ENCODE peak calls at places on chromosomes 3 and 15, in four cellular contexts. D is K562, T is GM12878, P is HCT116. W is an unnamed sample.

GRCh38 chr3:193731656-193732055 is 138.6 kb downstream of the OPA1 start:
- DNase-seq in D (no peak), T (no peak), P (no peak), W (no peak)

GRCh38 chr3:54374214-54374855 is 252.0 kb downstream of the CACNA2D3 start:
- DNase-seq in D (peak), T (no peak), P (no peak), W (no peak)

GRCh38 chr3:6510713-6511112 is 350.2 kb upstream of the GRM7 start:
- DNase-seq in D (no peak), T (no peak), P (no peak), W (no peak)

GRCh38 chr15:65869954-65870871 is 922 bp downstream of the RAB11A start:
- DNase-seq in D (peak), T (no peak), P (no peak), W (no peak)

GRCh38 chr3:37997791-37998370 is 7.3 kb downstream of the VILL start:
- DNase-seq in D (no peak), T (no peak), P (no peak), W (no peak)

GRCh38 chr3:127043731-127044510 is 61.0 kb downstream of the PLXNA1 start:
- DNase-seq in D (no peak), T (no peak), P (no peak), W (no peak)

GRCh38 chr3:17077614-17078013 is 192.9 kb downstream of the PLCL2 start:
- DNase-seq in D (no peak), T (no peak), P (no peak), W (no peak)

GRCh38 chr3:41208507-41208906 is 9.2 kb downstream of the CTNNB1 start:
- DNase-seq in D (no peak), T (no peak), P (no peak), W (no peak)

GRCh38 chr15:101615986-101616848 is 36.0 kb downstream of the TM2D3 start:
- DNase-seq in D (peak), T (no peak), P (peak), W (no peak)

GRCh38 chr3:158731938-158732855 is at the start of gene RARRES1:
- DNase-seq in D (no peak), T (no peak), P (no peak), W (no peak)

GRCh38 chr3:46690798-46691197 is 2.7 kb downstream of the ALS2CL start:
- DNase-seq in D (no peak), T (no peak), P (no peak), W (no peak)

GRCh38 chr15:89898628-89899302 is 5.0 kb upstream of the AP3S2 start:
- DNase-seq in D (peak), T (no peak), P (peak), W (no peak)

GRCh38 chr3:72306800-72307341 is 521.9 kb upstream of the PROK2 start:
- DNase-seq in D (no peak), T (no peak), P (no peak), W (peak)

GRCh38 chr15:93965491-93965890 is 265.9 kb upstream of the MCTP2 start:
- DNase-seq in D (no peak), T (no peak), P (no peak), W (no peak)

GRCh38 chr3:188266581-188267274 is 112.8 kb downstream of the LPP start:
- DNase-seq in D (no peak), T (no peak), P (no peak), W (no peak)

GRCh38 chr3:46860381-46861292 is 2.6 kb downstream of the MYL3 start:
- DNase-seq in D (peak), T (no peak), P (no peak), W (no peak)

GRCh38 chr15:23602124-23602523 is 36.6 kb downstream of the MKRN3 start:
- DNase-seq in D (no peak), T (no peak), P (no peak), W (no peak)

GRCh38 chr15:88144921-88145320 is 111.6 kb downstream of the NTRK3 start:
- DNase-seq in D (no peak), T (no peak), P (no peak), W (no peak)

GRCh38 chr3:53269888-53270880 is 14.4 kb upstream of the TKT start:
- DNase-seq in D (peak), T (peak), P (peak), W (peak)

GRCh38 chr3:14319654-14320182 is 82.7 kb upstream of the SLC6A6 start:
- DNase-seq in D (peak), T (peak), P (peak), W (no peak)
- H3K27ac ChIP-seq in D (peak), T (peak), P (peak), W (no peak)

GRCh38 chr15:99097441-99098410 is 7.2 kb upstream of the SYNM start:
- DNase-seq in D (no peak), T (no peak), P (no peak), W (no peak)

GRCh38 chr15:99098426-99098825 is 6.5 kb upstream of the SYNM start:
- DNase-seq in D (no peak), T (no peak), P (no peak), W (no peak)

GRCh38 chr15:99096173-99096893 is 8.5 kb upstream of the SYNM start:
- DNase-seq in D (no peak), T (no peak), P (no peak), W (no peak)

GRCh38 chr15:99095626-99096025 is 9.3 kb upstream of the SYNM start:
- DNase-seq in D (no peak), T (no peak), P (no peak), W (no peak)

DNA sequence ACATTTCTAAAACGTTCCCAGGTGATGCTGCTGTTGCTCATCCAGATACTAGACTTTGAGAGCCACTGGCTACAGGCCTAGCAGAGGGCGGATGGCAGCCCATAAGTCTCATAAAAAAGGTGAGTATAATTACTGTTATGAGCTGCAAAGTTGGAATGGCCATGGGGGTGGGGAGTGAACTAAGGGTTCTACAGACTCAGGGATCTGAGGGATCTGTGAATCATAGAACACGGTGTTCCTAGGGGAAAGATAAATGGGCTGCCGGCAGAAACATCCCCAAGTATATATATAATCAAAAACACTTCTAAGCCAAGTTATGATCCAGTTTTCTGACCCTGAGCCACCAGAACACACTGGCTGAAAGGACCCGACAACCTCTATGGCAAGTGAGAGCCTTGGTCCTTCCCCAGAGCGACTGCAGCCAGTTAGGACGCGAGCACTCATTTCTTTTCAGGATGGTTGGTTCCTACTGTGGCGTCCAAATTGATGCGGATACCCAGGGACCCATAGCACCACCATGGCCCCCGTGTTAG is 7.9 kb upstream of the SYNM start:
- DNase-seq in D (no peak), T (no peak), P (no peak), W (no peak)
- TF ChIP-seq POLR2AphosphoS5 in D (no peak), T (no peak), P (no peak), W (no peak)

DNA sequence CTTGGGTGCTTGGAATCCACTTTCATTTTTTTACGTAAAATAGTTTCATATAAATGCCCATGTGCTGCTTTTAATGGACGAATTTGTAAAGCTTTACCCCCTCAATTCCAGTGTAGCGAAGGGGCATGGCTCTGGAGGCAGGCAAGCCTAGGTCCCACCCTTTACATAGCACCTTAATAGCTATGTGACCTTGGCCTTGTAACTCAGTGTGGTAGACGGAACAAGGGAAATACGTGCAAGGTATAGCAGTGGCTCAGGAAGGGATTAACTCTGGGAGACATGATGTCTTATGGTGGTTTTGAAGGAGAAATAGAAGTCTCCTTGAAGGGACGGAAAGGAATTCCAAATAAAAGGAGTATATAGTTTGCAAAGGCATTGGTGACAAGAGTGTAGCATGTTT is 1.4 kb downstream of the SEC61A1 start:
- DNase-seq in D (no peak), T (no peak), P (no peak), W (no peak)
- H3K9ac ChIP-seq in D (peak), T (peak), P (peak), W (peak)

DNA sequence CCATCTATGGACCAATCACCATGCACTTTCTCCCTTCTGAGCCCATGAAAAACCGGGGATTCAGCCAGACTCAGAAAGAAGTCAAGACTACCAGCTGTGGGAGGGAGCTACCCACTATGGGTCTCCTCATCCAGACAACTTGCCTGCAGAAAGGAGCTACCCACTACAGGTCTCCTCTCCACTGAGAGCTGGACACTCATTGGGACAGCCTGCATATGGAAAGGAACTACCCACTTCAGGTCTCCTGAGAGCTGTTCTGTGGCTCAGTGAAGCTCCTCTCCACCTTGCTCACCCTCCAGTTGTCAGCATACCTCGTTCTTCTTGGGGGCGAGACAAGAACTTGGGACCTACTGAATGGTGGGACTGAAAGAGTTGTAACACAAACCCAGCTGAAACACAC is 22.3 kb upstream of the ZBED2 start:
- DNase-seq in D (no peak), T (no peak), P (no peak), W (no peak)
- H3K27ac ChIP-seq in D (no peak), T (no peak), P (no peak), W (no peak)

GRCh38 chr3:39990532-39990931 is 181.1 kb downstream of the MYRIP start:
- DNase-seq in D (peak), T (peak), P (peak), W (no peak)

GRCh38 chr3:39989746-39990145 is 180.3 kb downstream of the MYRIP start:
- DNase-seq in D (no peak), T (no peak), P (no peak), W (no peak)
- TF ChIP-seq POLR2AphosphoS5 in D (no peak), T (no peak), P (no peak), W (no peak)

GRCh38 chr3:52218454-52218853 is 7.0 kb downstream of the TLR9 start:
- DNase-seq in D (peak), T (no peak), P (no peak), W (no peak)

GRCh38 chr3:52218026-52218425 is 7.4 kb downstream of the TLR9 start:
- DNase-seq in D (no peak), T (no peak), P (no peak), W (no peak)

GRCh38 chr3:52217409-52217805 is 8.0 kb downstream of the TLR9 start:
- DNase-seq in D (no peak), T (no peak), P (no peak), W (no peak)

GRCh38 chr3:52220380-52221026 is 4.9 kb downstream of the TLR9 start:
- DNase-seq in D (peak), T (no peak), P (peak), W (peak)

GRCh38 chr3:52218953-52219650 is 6.3 kb downstream of the TLR9 start:
- DNase-seq in D (no peak), T (no peak), P (no peak), W (no peak)
- H3K9ac ChIP-seq in D (peak), T (no peak), P (no peak), W (no peak)

GRCh38 chr3:129445472-129445871 is 5.4 kb downstream of the IFT122 start:
- DNase-seq in D (no peak), T (no peak), P (no peak), W (no peak)

GRCh38 chr3:129442947-129443346 is 2.9 kb downstream of the IFT122 start:
- DNase-seq in D (no peak), T (no peak), P (no peak), W (no peak)

GRCh38 chr3:129448187-129448895 is 8.3 kb downstream of the IFT122 start:
- DNase-seq in D (no peak), T (no peak), P (no peak), W (no peak)

GRCh38 chr3:129449279-129450115 is 9.5 kb downstream of the IFT122 start:
- DNase-seq in D (no peak), T (no peak), P (no peak), W (no peak)

DNA sequence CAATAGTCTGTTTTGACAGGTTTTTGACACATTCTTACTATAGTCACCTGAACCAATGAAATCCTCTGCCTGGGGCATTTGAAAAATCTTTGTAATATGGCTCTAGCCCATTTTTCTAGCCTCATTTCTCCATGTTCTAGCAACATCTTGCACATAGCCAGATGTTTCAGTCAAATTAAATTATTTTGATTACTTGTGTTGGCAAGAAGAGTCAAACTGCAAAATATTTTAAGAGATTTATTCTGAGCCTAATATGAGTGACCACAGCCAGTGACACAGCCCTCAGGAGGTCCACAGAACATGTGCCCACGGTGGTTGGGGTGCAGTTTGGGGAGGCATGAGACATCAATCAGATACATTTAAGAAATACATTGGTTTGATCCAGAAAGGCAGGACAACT is 6.9 kb downstream of the IFT122 start:
- DNase-seq in D (no peak), T (no peak), P (no peak), W (no peak)
- H3K27ac ChIP-seq in D (peak), T (no peak), P (no peak), W (no peak)

DNA sequence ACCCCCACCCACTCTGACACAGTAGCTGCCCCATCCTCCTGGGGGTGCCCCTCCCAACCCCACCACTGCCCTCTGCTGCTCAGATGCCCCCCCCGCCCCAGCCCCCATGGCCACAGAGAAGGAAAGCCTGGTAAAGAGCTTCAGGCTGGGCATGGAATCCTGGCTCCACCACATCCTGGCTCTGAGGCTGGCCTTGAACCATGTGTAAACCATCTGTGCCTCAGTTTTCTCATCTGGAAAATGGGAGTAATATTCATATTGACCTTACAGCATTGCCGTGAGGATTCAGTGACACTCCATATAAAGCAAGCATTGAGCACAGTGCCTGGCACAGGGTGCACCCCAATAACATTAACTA is 150.8 kb downstream of the XXYLT1 start:
- DNase-seq in D (no peak), T (no peak), P (no peak), W (no peak)
- TF ChIP-seq POLR2AphosphoS5 in D (no peak), T (no peak), P (no peak), W (no peak)

GRCh38 chr15:76345880-76346665 is 9.5 kb downstream of the ISL2 start:
- DNase-seq in D (no peak), T (no peak), P (no peak), W (no peak)

GRCh38 chr15:76346666-76347506 is 10.3 kb downstream of the ISL2 start:
- DNase-seq in D (no peak), T (no peak), P (no peak), W (no peak)

GRCh38 chr15:76347507-76348055 is 11.0 kb downstream of the ISL2 start:
- DNase-seq in D (no peak), T (no peak), P (no peak), W (no peak)

GRCh38 chr15:76353023-76353577 is 16.5 kb downstream of the ISL2 start:
- DNase-seq in D (no peak), T (no peak), P (no peak), W (no peak)

GRCh38 chr15:76349301-76350070 is 12.9 kb downstream of the ISL2 start:
- DNase-seq in D (no peak), T (no peak), P (no peak), W (no peak)
- H3K9ac ChIP-seq in D (no peak), T (no peak), P (no peak), W (no peak)

DNA sequence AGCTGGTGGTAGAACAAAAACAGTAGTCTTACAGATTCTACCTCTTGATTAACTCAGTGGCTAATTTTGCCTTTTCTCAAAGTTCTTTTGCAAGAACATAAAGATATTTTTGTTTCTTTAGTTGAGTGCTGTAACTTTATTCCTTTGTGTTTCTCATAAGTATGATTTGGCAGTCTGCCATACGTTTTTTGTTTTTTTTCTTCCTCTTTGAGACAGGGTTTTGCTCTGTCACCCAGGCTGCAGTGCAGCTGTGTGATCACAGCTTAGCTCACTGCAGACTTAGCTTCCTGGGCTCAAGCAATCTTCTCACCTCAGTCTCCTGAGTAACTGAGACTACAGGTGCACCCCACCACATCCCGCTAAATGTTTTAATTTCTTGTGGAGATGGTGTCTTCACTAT is 22.4 kb downstream of the B3GNT5 start:
- DNase-seq in D (no peak), T (no peak), P (no peak), W (no peak)
- H3K27ac ChIP-seq in D (peak), T (no peak), P (no peak), W (peak)